ENCODE peak calls at places on chromosomes 16 and 17, in ten cellular contexts. M is activated naive CD4-positive, alpha-beta T cell treated with anti-CD3 and anti-CD28 coated beads for 36 hours; F is ACHN; Y is fibroblast of pulmonary artery; O is NAMALWA; B is naive thymus-derived CD8-positive, alpha-beta T cell; A is fibroblast of the conjunctiva; P is endodermal cell; U is hepatocyte; Q is left ventricle myocardium inferior. K is an unnamed sample.

GRCh38 chr17:17355426-17355825 is 52.3 kb downstream of the NT5M start:
- DNase-seq in F (no peak), M (no peak), A (no peak), U (no peak), Q (no peak), P (no peak), O (no peak), Y (no peak), B (no peak), K (no peak)

GRCh38 chr16:77171750-77172635 is 19.0 kb upstream of the MON1B start:
- DNase-seq in Y (peak), F (peak), A (peak), Q (no peak), U (peak), B (no peak), O (peak), M (peak), P (peak), K (peak)

GRCh38 chr17:42553866-42554249 is 1.1 kb downstream of the HSD17B1 start:
- DNase-seq in P (no peak), Q (no peak), M (peak), U (no peak), F (peak), A (no peak), Y (no peak), O (no peak), B (no peak), K (no peak)

GRCh38 chr17:58388302-58389190 is 28.8 kb downstream of the RNF43 start:
- DNase-seq in M (no peak), Y (no peak), F (no peak), P (no peak), A (no peak), B (no peak), Q (no peak), O (no peak), U (no peak), K (no peak)

GRCh38 chr16:72960101-72960500 is 87.8 kb downstream of the ZFHX3 start:
- DNase-seq in Y (no peak), U (no peak), O (no peak), M (no peak), P (no peak), A (no peak), B (no peak), Q (no peak), F (no peak), K (no peak)

GRCh38 chr16:28283173-28283572 is 9.2 kb upstream of the SBK1 start:
- DNase-seq in P (no peak), A (no peak), F (no peak), B (no peak), M (no peak), U (no peak), Y (no peak), O (no peak), Q (no peak), K (no peak)

GRCh38 chr16:30664616-30665109 is 6.4 kb downstream of the FBRS start:
- DNase-seq in Q (no peak), Y (no peak), O (no peak), F (no peak), M (no peak), A (no peak), B (no peak), U (no peak), P (no peak), K (no peak)

GRCh38 chr17:64774888-64775600 is 112.9 kb upstream of the SMURF2 start:
- DNase-seq in Y (no peak), A (no peak), P (no peak), U (no peak), Q (no peak), F (no peak), B (no peak), M (no peak), O (no peak), K (no peak)

GRCh38 chr17:4573682-4574081 is 10.6 kb upstream of the SMTNL2 start:
- DNase-seq in O (peak), P (no peak), B (peak), Q (peak), M (peak), A (no peak), U (no peak), Y (no peak), F (no peak), K (no peak)

GRCh38 chr17:48002208-48002919 is 31.5 kb downstream of the CDK5RAP3 start:
- DNase-seq in Q (no peak), F (peak), M (no peak), Y (peak), B (no peak), U (peak), A (peak), P (no peak), O (peak), K (peak)

GRCh38 chr17:19338031-19338990 is 24.2 kb downstream of the B9D1 start:
- DNase-seq in O (peak), Y (peak), A (no peak), F (peak), U (peak), Q (peak), B (peak), M (peak), P (peak), K (peak)

GRCh38 chr17:42386784-42387183 is 1.5 kb downstream of the STAT3 start:
- DNase-seq in Y (no peak), Q (no peak), F (no peak), U (no peak), P (no peak), M (no peak), A (no peak), B (no peak), O (no peak), K (no peak)

GRCh38 chr17:521168-521525 is 168.5 kb upstream of the RPH3AL start:
- DNase-seq in O (no peak), P (no peak), B (no peak), U (no peak), M (no peak), Y (peak), Q (no peak), F (no peak), A (no peak), K (no peak)

GRCh38 chr17:28626818-28627217 is 12.8 kb upstream of the RSKR start:
- DNase-seq in P (no peak), U (no peak), M (no peak), B (no peak), A (no peak), F (no peak), Y (no peak), O (no peak), Q (no peak), K (no peak)

GRCh38 chr17:47603830-47604229 is 45.9 kb upstream of the KPNB1 start:
- DNase-seq in Y (no peak), A (no peak), M (no peak), B (no peak), U (no peak), O (no peak), Q (no peak), P (no peak), F (no peak), K (no peak)